ENCODE peak calls at places on chromosomes 16 and 17, in seven cellular contexts. I is IMR-90, J is mesendoderm, B is H9, C is neuronal stem cell, R is mesenchymal stem cell, X is H1. F is an unnamed sample.

GRCh38 chr17:79892457-79893236 is 53.4 kb upstream of the CBX4 start:
- DNase-seq in I (no peak), J (no peak), B (no peak), C (no peak), R (no peak), X (no peak), F (no peak)

GRCh38 chr17:57120814-57121213 is 35.8 kb downstream of the AKAP1 start:
- DNase-seq in I (no peak), J (no peak), B (no peak), C (no peak), R (no peak), X (no peak), F (no peak)

GRCh38 chr17:80395402-80396151 is 19.4 kb upstream of the ENDOV start:
- DNase-seq in I (no peak), J (peak; percentile 30), B (peak; percentile 59), C (no peak), R (no peak), X (no peak), F (no peak)

GRCh38 chr16:31880322-31880979 is 6.8 kb downstream of the ZNF267 start:
- DNase-seq in I (peak; percentile 80), J (peak; percentile 64), B (no peak), C (no peak), R (peak; percentile 80), X (no peak), F (peak; percentile 50)

GRCh38 chr16:49921791-49922456 is 66.0 kb upstream of the ZNF423 start:
- DNase-seq in I (peak; percentile 17), J (peak; percentile 89), B (peak; percentile 89), C (peak; percentile 67), R (peak; percentile 41), X (peak; percentile 63), F (peak; percentile 20)

GRCh38 chr17:31061678-31062077 is 33.1 kb upstream of the NF1 start:
- DNase-seq in I (no peak), J (peak; percentile 48), B (peak; percentile 78), C (no peak), R (no peak), X (no peak), F (no peak)

GRCh38 chr16:31094088-31094423 is 541 bp downstream of the VKORC1 start:
- DNase-seq in I (no peak), J (peak; percentile 50), B (peak; percentile 38), C (peak; percentile 20), R (no peak), X (no peak), F (no peak)

GRCh38 chr17:80023261-80024205 is 12.1 kb downstream of the TBC1D16 start:
- DNase-seq in I (no peak), J (no peak), B (peak; percentile 67), C (no peak), R (no peak), X (no peak), F (no peak)

DNA sequence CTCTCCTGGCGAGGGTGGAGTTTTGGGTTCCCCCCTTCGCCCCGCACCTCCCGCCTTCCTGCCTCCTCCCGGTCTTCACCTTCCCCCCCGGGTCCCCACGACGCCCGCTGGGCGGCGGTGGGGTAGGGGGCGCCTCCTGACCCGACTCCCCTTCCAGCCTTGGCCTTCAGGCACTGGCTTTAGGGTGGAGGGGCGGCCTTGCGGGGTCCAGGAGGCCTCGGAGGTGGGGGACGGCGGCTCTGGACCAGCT is 2.4 kb downstream of the SLC16A3 start:
- DNase-seq in I (no peak), J (no peak), B (no peak), C (no peak), R (no peak), X (no peak), F (no peak)
- H3K9ac ChIP-seq in I (peak overlapping the region; percentile 91), J (peak overlapping the region; percentile 76), B (no peak overlapping the region), C (peak overlapping the region; percentile 81), R (peak overlapping the region; percentile 85), X (no peak overlapping the region), F (no peak overlapping the region)

GRCh38 chr17:65463242-65463641 is 98.2 kb downstream of the AXIN2 start:
- DNase-seq in I (peak; percentile 7), J (no peak), B (no peak), C (no peak), R (no peak), X (no peak), F (peak; percentile 98)
- H3K23ac ChIP-seq in I (no peak overlapping the region), J (no peak overlapping the region), B (no peak overlapping the region), C (no peak overlapping the region), R (no peak overlapping the region), X (no peak overlapping the region), F (no peak overlapping the region)

GRCh38 chr16:58027341-58028167 is 2.0 kb downstream of the MMP15 start:
- DNase-seq in I (no peak), J (peak; percentile 90), B (peak; percentile 92), C (peak; percentile 54), R (peak; percentile 42), X (peak; percentile 66), F (peak; percentile 68)
- H3K9ac ChIP-seq in I (no peak overlapping the region), J (peak overlapping the region; percentile 96), B (no peak overlapping the region), C (peak overlapping the region; percentile 99), R (peak overlapping the region; percentile 32), X (peak overlapping the region; percentile 18), F (no peak overlapping the region)

DNA sequence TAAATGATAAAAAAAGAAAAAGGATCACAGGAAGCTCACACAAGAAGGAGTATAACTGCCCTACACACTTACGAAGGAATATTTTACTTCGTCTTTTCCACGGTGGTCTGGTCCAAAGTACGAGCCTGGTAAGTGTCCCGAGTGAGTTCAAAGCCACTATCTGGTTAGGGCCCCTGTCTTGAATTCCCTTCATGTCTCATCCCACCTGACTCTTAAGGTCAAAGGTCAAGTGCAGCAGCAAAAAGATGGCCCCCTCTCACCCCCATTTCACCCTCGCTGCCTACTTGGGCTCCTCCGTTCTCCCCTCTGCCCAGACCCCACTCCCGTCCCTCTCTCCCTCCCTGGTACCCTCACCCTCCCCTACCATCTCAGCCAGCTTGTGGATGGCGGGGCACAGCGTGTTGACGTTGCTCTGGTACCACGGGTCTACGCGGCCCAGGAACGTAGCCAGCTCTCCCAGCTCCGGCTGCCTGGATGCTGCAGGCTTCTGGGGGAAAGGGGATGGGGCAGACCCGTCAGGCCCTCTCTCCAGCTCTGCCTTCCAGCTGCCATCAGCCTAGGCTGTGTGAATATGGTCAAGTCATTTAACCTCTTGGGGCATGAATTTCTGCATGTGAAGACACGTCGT is 27.8 kb upstream of the MFSD6L start:
- DNase-seq in I (no peak), J (no peak), B (no peak), C (no peak), R (no peak), X (no peak), F (no peak)
- H3K23ac ChIP-seq in I (no peak overlapping the region), J (no peak overlapping the region), B (no peak overlapping the region), C (peak overlapping the region; percentile 49), R (no peak overlapping the region), X (no peak overlapping the region), F (no peak overlapping the region)

DNA sequence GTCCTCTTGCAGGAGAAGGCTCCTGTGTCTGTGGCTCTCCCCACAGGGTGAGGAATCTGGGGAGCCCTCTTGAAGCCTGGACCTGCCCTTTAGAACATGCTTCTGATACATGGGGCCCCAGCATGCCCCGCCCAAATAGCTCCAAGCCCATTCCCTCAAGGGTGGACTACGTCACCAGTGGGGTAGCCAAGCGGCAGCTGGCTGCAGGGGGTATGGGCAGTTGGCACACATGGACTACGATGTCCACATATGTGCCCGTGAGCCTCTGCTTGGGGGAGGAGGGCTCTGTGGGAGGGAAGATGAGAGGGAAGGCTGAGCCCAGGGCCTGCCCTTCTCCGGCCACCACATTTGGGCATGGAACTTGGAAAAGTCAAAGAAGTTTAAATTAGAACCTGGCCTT is 39.2 kb downstream of the ARHGAP27 start:
- DNase-seq in I (no peak), J (no peak), B (peak; percentile 21), C (no peak), R (no peak), X (no peak), F (no peak)
- H3K9ac ChIP-seq in I (no peak overlapping the region), J (no peak overlapping the region), B (no peak overlapping the region), C (no peak overlapping the region), R (no peak overlapping the region), X (no peak overlapping the region), F (no peak overlapping the region)

GRCh38 chr16:17080105-17080504 is 390.7 kb downstream of the XYLT1 start:
- DNase-seq in I (no peak), J (no peak), B (no peak), C (no peak), R (no peak), X (no peak), F (no peak)
- H3K23ac ChIP-seq in I (no peak overlapping the region), J (no peak overlapping the region), B (no peak overlapping the region), C (no peak overlapping the region), R (no peak overlapping the region), X (no peak overlapping the region), F (no peak overlapping the region)

GRCh38 chr17:71987634-71988033 is 133.2 kb upstream of the SOX9 start:
- DNase-seq in I (peak; percentile 21), J (peak; percentile 35), B (no peak), C (no peak), R (no peak), X (no peak), F (no peak)

GRCh38 chr17:71983828-71984227 is 137.0 kb upstream of the SOX9 start:
- DNase-seq in I (no peak), J (no peak), B (no peak), C (no peak), R (no peak), X (no peak), F (no peak)

GRCh38 chr17:71980171-71980570 is 140.6 kb upstream of the SOX9 start:
- DNase-seq in I (no peak), J (no peak), B (no peak), C (no peak), R (no peak), X (no peak), F (no peak)

GRCh38 chr17:71986886-71987285 is 133.9 kb upstream of the SOX9 start:
- DNase-seq in I (peak; percentile 21), J (no peak), B (no peak), C (no peak), R (no peak), X (no peak), F (no peak)

GRCh38 chr17:71985111-71986039 is 135.4 kb upstream of the SOX9 start:
- DNase-seq in I (no peak), J (no peak), B (no peak), C (no peak), R (no peak), X (no peak), F (no peak)
- H3K9ac ChIP-seq in I (no peak overlapping the region), J (no peak overlapping the region), B (no peak overlapping the region), C (no peak overlapping the region), R (no peak overlapping the region), X (no peak overlapping the region), F (no peak overlapping the region)

GRCh38 chr16:80058236-80058635 is 457.7 kb upstream of the MAF start:
- DNase-seq in I (no peak), J (no peak), B (no peak), C (no peak), R (peak; percentile 17), X (no peak), F (no peak)
- H3K23ac ChIP-seq in I (no peak overlapping the region), J (no peak overlapping the region), B (no peak overlapping the region), C (no peak overlapping the region), R (no peak overlapping the region), X (no peak overlapping the region), F (no peak overlapping the region)

GRCh38 chr17:38885728-38886642 is 16.1 kb downstream of the LASP1 start:
- DNase-seq in I (peak; percentile 52), J (peak; percentile 94), B (peak; percentile 34), C (no peak), R (peak; percentile 60), X (no peak), F (no peak)
- H3K9ac ChIP-seq in I (no peak overlapping the region), J (no peak overlapping the region), B (no peak overlapping the region), C (peak overlapping the region; percentile 63), R (no peak overlapping the region), X (no peak overlapping the region), F (no peak overlapping the region)

DNA sequence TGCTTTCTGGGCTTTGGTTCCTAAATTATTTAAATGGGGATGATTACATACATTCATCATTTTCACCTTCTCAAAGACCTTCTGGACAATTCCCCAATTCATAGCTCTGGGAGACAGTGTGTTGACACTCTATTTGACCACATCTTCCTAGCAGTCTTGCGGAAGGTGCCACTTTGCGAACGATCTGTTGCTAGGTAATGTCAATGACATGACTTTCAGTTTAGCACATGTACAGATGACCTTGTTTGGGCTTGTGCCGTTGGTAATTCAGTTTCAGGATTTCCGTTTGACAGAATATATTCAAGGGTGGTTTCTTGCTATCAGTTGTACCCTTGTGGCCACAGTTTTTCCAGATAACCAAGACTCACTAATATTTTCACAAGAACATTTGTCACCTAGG is 478.1 kb downstream of the WWOX start:
- DNase-seq in I (no peak), J (no peak), B (no peak), C (no peak), R (no peak), X (no peak), F (no peak)
- H3K23ac ChIP-seq in I (no peak overlapping the region), J (no peak overlapping the region), B (no peak overlapping the region), C (no peak overlapping the region), R (no peak overlapping the region), X (no peak overlapping the region), F (no peak overlapping the region)